ENCODE peak calls at places on chromosomes 6 and 20, in five cellular contexts. V is effector memory CD4-positive, alpha-beta T cell; Z is hepatocyte; R is neural progenitor cell; F is ovary. L is an unnamed sample.

GRCh38 chr6:74320076-74320475 is 624.1 kb downstream of the CD109 start:
- DNase-seq in Z (no peak), F (no peak), V (no peak), R (peak; percentile 8), L (peak; percentile 84)

GRCh38 chr6:38209291-38209865 is 389.9 kb downstream of the ZFAND3 start:
- DNase-seq in R (no peak), F (peak; percentile 20), V (no peak), Z (no peak), L (no peak)

GRCh38 chr6:3449321-3449720 is 7.5 kb downstream of the SLC22A23 start:
- DNase-seq in Z (no peak), R (no peak), V (no peak), F (no peak), L (no peak)

GRCh38 chr6:35449287-35449881 is 2.8 kb upstream of the FANCE start:
- DNase-seq in Z (peak; percentile 89), F (no peak), V (no peak), R (peak; percentile 85), L (no peak)

GRCh38 chr6:101489456-101489855 is 95.9 kb downstream of the GRIK2 start:
- DNase-seq in R (no peak), F (no peak), Z (no peak), V (no peak), L (no peak)

GRCh38 chr20:10558635-10559187 is 115.1 kb downstream of the JAG1 start:
- DNase-seq in R (no peak), V (no peak), F (no peak), Z (no peak), L (peak; percentile 86)

GRCh38 chr6:70686548-70687133 is 19.0 kb downstream of the SMAP1 start:
- DNase-seq in V (no peak), F (no peak), Z (peak; percentile 51), R (peak; percentile 40), L (peak; percentile 30)

GRCh38 chr6:2596222-2596621 is 154.5 kb downstream of the MYLK4 start:
- DNase-seq in F (no peak), R (peak; percentile 54), V (no peak), Z (no peak), L (no peak)

GRCh38 chr20:35619196-35620095 is 3.8 kb downstream of the SPAG4 start:
- DNase-seq in F (peak; percentile 76), R (peak; percentile 96), V (peak; percentile 53), Z (peak; percentile 90), L (peak; percentile 83)

GRCh38 chr6:163231356-163232014 is 183.0 kb upstream of the QKI start:
- DNase-seq in F (no peak), V (no peak), R (no peak), Z (no peak), L (no peak)

GRCh38 chr20:24151621-24152020 is 163.0 kb upstream of the GGTLC1 start:
- DNase-seq in R (no peak), Z (no peak), V (no peak), F (no peak), L (no peak)

GRCh38 chr20:23404196-23404595 is 17.1 kb downstream of the NAPB start:
- DNase-seq in R (no peak), F (no peak), Z (peak; percentile 70), V (no peak), L (no peak)

GRCh38 chr20:34644951-34645350 is 31.9 kb downstream of the PIGU start:
- DNase-seq in Z (no peak), V (no peak), F (no peak), R (no peak), L (no peak)

GRCh38 chr6:128097019-128097418 is 196.2 kb upstream of the THEMIS start:
- DNase-seq in V (no peak), F (no peak), R (no peak), Z (no peak), L (no peak)

GRCh38 chr20:9939231-9939630 is 95.6 kb upstream of the ANKEF1 start:
- DNase-seq in R (no peak), V (no peak), Z (no peak), F (no peak), L (no peak)

GRCh38 chr6:140854363-140854762 is 1278.4 kb upstream of the GJE1 start:
- DNase-seq in R (no peak), V (no peak), Z (no peak), F (no peak), L (no peak)

GRCh38 chr6:53174996-53175395 is 26.4 kb upstream of the GCM1 start:
- DNase-seq in V (no peak), Z (no peak), F (no peak), R (no peak), L (no peak)

GRCh38 chr20:8389381-8390368 is 257.6 kb downstream of the PLCB1 start:
- DNase-seq in F (no peak), Z (peak; percentile 66), R (peak; percentile 63), V (no peak), L (peak; percentile 30)

GRCh38 chr20:57220187-57221165 is 46.0 kb downstream of the BMP7 start:
- DNase-seq in F (no peak), V (no peak), R (no peak), Z (no peak), L (no peak)

GRCh38 chr6:94289131-94289530 is 869.8 kb upstream of the EPHA7 start:
- DNase-seq in V (no peak), F (no peak), Z (no peak), R (peak; percentile 83), L (no peak)

GRCh38 chr20:45347936-45348809 is at the start of gene SDC4:
- DNase-seq in Z (peak; percentile 87), F (peak; percentile 59), R (peak; percentile 77), V (peak; percentile 74), L (peak; percentile 88)

GRCh38 chr6:41122373-41122772 is 31.8 kb downstream of the TREML1 start:
- DNase-seq in V (no peak), Z (no peak), F (no peak), R (no peak), L (no peak)

GRCh38 chr6:36128793-36129192 is 1.5 kb upstream of the MAPK13 start:
- DNase-seq in V (no peak), Z (no peak), R (no peak), F (no peak), L (no peak)

GRCh38 chr6:12241493-12242214 is 48.5 kb upstream of the EDN1 start:
- DNase-seq in Z (peak; percentile 15), R (no peak), F (no peak), V (no peak), L (no peak)

GRCh38 chr6:156960525-156960924 is 183.3 kb downstream of the ARID1B start:
- DNase-seq in F (no peak), Z (no peak), V (no peak), R (no peak), L (no peak)

GRCh38 chr6:156969233-156969632 is 192.1 kb downstream of the ARID1B start:
- DNase-seq in R (no peak), F (no peak), Z (no peak), V (no peak), L (no peak)

GRCh38 chr6:156961282-156961892 is 184.2 kb downstream of the ARID1B start:
- DNase-seq in Z (no peak), F (no peak), R (no peak), V (no peak), L (no peak)

GRCh38 chr6:156967852-156968251 is 190.7 kb downstream of the ARID1B start:
- DNase-seq in V (no peak), F (no peak), Z (no peak), R (no peak), L (no peak)

DNA sequence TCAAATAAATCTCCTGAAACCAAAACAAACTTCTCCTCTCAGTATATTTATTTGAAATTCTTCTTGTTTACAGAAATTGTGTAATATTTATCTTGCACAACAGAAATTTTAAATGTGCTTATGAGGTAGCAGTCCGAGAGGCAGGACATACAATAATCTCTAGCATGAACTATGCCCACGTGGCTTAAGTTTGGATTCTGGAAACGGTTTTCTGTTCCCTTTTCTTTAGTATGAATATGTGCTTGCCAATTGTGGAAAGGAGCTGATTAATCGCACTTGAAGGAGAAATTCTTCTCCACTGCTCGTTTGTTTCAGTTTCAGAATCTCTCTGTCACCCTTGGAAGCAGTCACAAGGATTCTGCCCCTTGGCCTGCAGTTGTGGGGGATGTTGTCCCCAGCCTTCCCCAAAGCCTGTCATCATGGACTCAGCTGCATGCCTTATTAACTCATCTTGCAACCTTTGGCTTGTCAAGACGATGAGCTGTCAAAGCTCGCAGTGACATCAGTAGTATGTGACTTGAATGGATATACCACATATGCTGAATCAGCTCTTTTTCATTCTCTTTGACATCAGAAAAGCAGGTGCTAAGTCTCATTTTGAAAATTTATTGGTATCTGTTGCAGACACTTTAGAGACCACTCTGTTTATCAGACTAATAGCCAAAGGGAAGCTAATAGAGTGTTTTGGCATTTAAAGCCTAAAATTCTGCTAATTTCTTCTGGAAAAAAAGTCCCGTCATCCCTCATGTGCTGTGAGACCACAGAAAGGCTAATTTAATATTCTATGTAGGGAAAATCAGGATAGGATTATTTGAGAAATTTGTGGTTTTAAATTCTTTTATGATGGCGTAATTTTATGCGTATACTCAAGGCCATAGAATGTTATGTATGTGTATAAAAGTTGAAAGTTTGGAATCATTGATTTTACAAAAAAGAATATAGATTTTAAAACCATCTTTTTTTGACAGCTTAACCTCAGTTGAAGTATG is 186.8 kb downstream of the ARID1B start:
- DNase-seq in R (no peak), Z (peak; percentile 26), F (no peak), V (no peak), L (peak; percentile 34)
- H3K27ac ChIP-seq in R (no peak overlapping the region), Z (peak overlapping the region; percentile 26), F (no peak overlapping the region), V (no peak overlapping the region), L (peak overlapping the region; percentile 3)

DNA sequence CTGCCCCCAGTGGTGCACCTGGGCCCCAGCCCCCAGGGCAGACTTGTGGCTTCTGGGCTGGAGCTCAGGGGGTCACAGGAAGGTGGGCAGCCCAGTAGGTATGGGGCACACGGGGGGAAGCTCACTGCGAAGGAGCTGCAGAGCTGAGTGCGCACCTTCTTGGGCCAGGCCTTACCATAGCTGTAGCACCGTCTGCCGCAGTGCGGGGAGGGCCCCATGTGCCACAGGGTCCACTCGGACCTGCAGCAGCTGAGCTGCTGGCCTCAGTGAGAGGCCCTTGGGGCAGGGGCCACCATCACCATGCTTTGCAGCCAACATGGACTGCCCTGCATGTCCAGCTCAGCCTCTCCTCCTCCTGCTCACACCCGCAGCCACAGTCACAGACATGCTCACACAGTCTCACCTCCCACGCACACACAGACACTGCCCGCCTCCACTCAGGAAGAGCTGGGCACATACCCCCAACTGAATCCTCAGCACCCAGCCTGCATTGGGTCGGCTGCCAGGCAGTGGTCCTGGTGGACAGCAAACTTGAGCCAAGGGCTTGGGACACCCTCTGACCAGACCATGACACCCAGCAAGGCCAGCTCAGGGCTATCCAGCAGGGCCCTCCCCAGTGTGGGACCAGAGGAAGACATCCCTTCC is 35.3 kb downstream of the YTHDF1 start:
- DNase-seq in F (no peak), R (no peak), V (no peak), Z (no peak), L (no peak)
- H3K27ac ChIP-seq in F (no peak overlapping the region), R (no peak overlapping the region), V (no peak overlapping the region), Z (no peak overlapping the region), L (no peak overlapping the region)

GRCh38 chr6:157484181-157484580 is 103.2 kb downstream of the ZDHHC14 start:
- DNase-seq in F (no peak), R (no peak), Z (no peak), V (no peak), L (no peak)
- H3K27ac ChIP-seq in F (no peak overlapping the region), R (no peak overlapping the region), Z (no peak overlapping the region), V (no peak overlapping the region), L (no peak overlapping the region)

GRCh38 chr6:135581211-135581610 is 83.7 kb upstream of the AHI1 start:
- DNase-seq in V (no peak), F (no peak), R (no peak), Z (no peak), L (no peak)

GRCh38 chr6:135583256-135583758 is 85.8 kb upstream of the AHI1 start:
- DNase-seq in F (no peak), R (no peak), V (no peak), Z (no peak), L (no peak)

GRCh38 chr6:135586388-135586787 is 88.8 kb upstream of the AHI1 start:
- DNase-seq in V (no peak), Z (no peak), R (no peak), F (no peak), L (no peak)

GRCh38 chr6:135592276-135592675 is 94.7 kb upstream of the AHI1 start:
- DNase-seq in F (no peak), Z (no peak), V (no peak), R (no peak), L (no peak)

GRCh38 chr6:135586844-135587243 is 89.3 kb upstream of the AHI1 start:
- DNase-seq in Z (no peak), F (no peak), V (no peak), R (no peak), L (no peak)
- H3K27ac ChIP-seq in Z (no peak overlapping the region), F (no peak overlapping the region), V (no peak overlapping the region), R (no peak overlapping the region), L (no peak overlapping the region)

L was measured in SJSA1.